ENCODE peak calls at places on chromosomes 3 and 15, in five cellular contexts. One of them, this sample, is unnamed.
A peak's percentile ranks its signal among the peaks of the same experiment; 100 is the strongest.

GRCh38 chr3:99646107-99646435 is 7.7 kb downstream of the COL8A1 start:
- DNase-seq in hypothalamus: no peak
- DNase-seq in HEK293T: no peak
- DNase-seq in fibroblast of pulmonary artery: no peak
- DNase-seq in stimulated activated CD4-positive, alpha-beta T cell treated with anti-CD3 and anti-CD28 coated beads, Interleukin-2, amount 100 ng/mL, for 24 hours: no peak
- DNase-seq in this sample: no peak

GRCh38 chr3:47568901-47569300 is 9.8 kb downstream of the CSPG5 start:
- DNase-seq in hypothalamus: no peak
- DNase-seq in HEK293T: no peak
- DNase-seq in fibroblast of pulmonary artery: no peak
- DNase-seq in stimulated activated CD4-positive, alpha-beta T cell treated with anti-CD3 and anti-CD28 coated beads, Interleukin-2, amount 100 ng/mL, for 24 hours: no peak
- DNase-seq in this sample: no peak

GRCh38 chr3:46660543-46661523 is 32.6 kb downstream of the ALS2CL start:
- DNase-seq in hypothalamus: no peak
- DNase-seq in HEK293T: no peak
- DNase-seq in fibroblast of pulmonary artery: no peak
- DNase-seq in stimulated activated CD4-positive, alpha-beta T cell treated with anti-CD3 and anti-CD28 coated beads, Interleukin-2, amount 100 ng/mL, for 24 hours: no peak
- DNase-seq in this sample: no peak

GRCh38 chr3:108388136-108389132 is 92.1 kb downstream of the HHLA2 start:
- DNase-seq in hypothalamus: no peak
- DNase-seq in HEK293T: no peak
- DNase-seq in fibroblast of pulmonary artery: no peak
- DNase-seq in stimulated activated CD4-positive, alpha-beta T cell treated with anti-CD3 and anti-CD28 coated beads, Interleukin-2, amount 100 ng/mL, for 24 hours: peak; percentile 15
- DNase-seq in this sample: no peak

GRCh38 chr15:81341351-81341750 is 17.4 kb upstream of the STARD5 start:
- DNase-seq in hypothalamus: no peak
- DNase-seq in HEK293T: no peak
- DNase-seq in fibroblast of pulmonary artery: no peak
- DNase-seq in stimulated activated CD4-positive, alpha-beta T cell treated with anti-CD3 and anti-CD28 coated beads, Interleukin-2, amount 100 ng/mL, for 24 hours: no peak
- DNase-seq in this sample: no peak

GRCh38 chr3:3196148-3196861 is 16.8 kb upstream of the CRBN start:
- DNase-seq in hypothalamus: no peak
- DNase-seq in HEK293T: peak; percentile 14
- DNase-seq in fibroblast of pulmonary artery: peak; percentile 17
- DNase-seq in stimulated activated CD4-positive, alpha-beta T cell treated with anti-CD3 and anti-CD28 coated beads, Interleukin-2, amount 100 ng/mL, for 24 hours: no peak
- DNase-seq in this sample: peak; percentile 25

GRCh38 chr3:172154768-172155649 is 115.6 kb downstream of the FNDC3B start:
- DNase-seq in hypothalamus: no peak
- DNase-seq in HEK293T: no peak
- DNase-seq in fibroblast of pulmonary artery: no peak
- DNase-seq in stimulated activated CD4-positive, alpha-beta T cell treated with anti-CD3 and anti-CD28 coated beads, Interleukin-2, amount 100 ng/mL, for 24 hours: no peak
- DNase-seq in this sample: no peak

GRCh38 chr3:69178838-69179739 is 56.7 kb upstream of the LMOD3 start:
- DNase-seq in hypothalamus: no peak
- DNase-seq in HEK293T: no peak
- DNase-seq in fibroblast of pulmonary artery: peak; percentile 50
- DNase-seq in stimulated activated CD4-positive, alpha-beta T cell treated with anti-CD3 and anti-CD28 coated beads, Interleukin-2, amount 100 ng/mL, for 24 hours: no peak
- DNase-seq in this sample: no peak

GRCh38 chr15:51776952-51777574 is 25.7 kb downstream of the TMOD2 start:
- DNase-seq in hypothalamus: peak; percentile 38
- DNase-seq in HEK293T: peak; percentile 62
- DNase-seq in fibroblast of pulmonary artery: peak; percentile 90
- DNase-seq in stimulated activated CD4-positive, alpha-beta T cell treated with anti-CD3 and anti-CD28 coated beads, Interleukin-2, amount 100 ng/mL, for 24 hours: peak; percentile 58
- DNase-seq in this sample: peak; percentile 88

GRCh38 chr15:98650871-98651481 is 2.6 kb downstream of the IGF1R start:
- DNase-seq in hypothalamus: no peak
- DNase-seq in HEK293T: no peak
- DNase-seq in fibroblast of pulmonary artery: peak; percentile 43
- DNase-seq in stimulated activated CD4-positive, alpha-beta T cell treated with anti-CD3 and anti-CD28 coated beads, Interleukin-2, amount 100 ng/mL, for 24 hours: peak; percentile 26
- DNase-seq in this sample: peak; percentile 40

GRCh38 chr3:177731644-177732268 is 534.5 kb upstream of the TBL1XR1 start:
- DNase-seq in hypothalamus: no peak
- DNase-seq in HEK293T: no peak
- DNase-seq in fibroblast of pulmonary artery: peak; percentile 33
- DNase-seq in stimulated activated CD4-positive, alpha-beta T cell treated with anti-CD3 and anti-CD28 coated beads, Interleukin-2, amount 100 ng/mL, for 24 hours: no peak
- DNase-seq in this sample: no peak

GRCh38 chr3:16868513-16868912 is 16.2 kb upstream of the PLCL2 start:
- DNase-seq in hypothalamus: no peak
- DNase-seq in HEK293T: no peak
- DNase-seq in fibroblast of pulmonary artery: no peak
- DNase-seq in stimulated activated CD4-positive, alpha-beta T cell treated with anti-CD3 and anti-CD28 coated beads, Interleukin-2, amount 100 ng/mL, for 24 hours: no peak
- DNase-seq in this sample: no peak

GRCh38 chr3:186432189-186432588 is 70.2 kb upstream of the DGKG start:
- DNase-seq in hypothalamus: no peak
- DNase-seq in HEK293T: no peak
- DNase-seq in fibroblast of pulmonary artery: no peak
- DNase-seq in stimulated activated CD4-positive, alpha-beta T cell treated with anti-CD3 and anti-CD28 coated beads, Interleukin-2, amount 100 ng/mL, for 24 hours: no peak
- DNase-seq in this sample: no peak

GRCh38 chr3:48425281-48425812 is 4.5 kb downstream of the PLXNB1 start:
- DNase-seq in hypothalamus: peak; percentile 48
- DNase-seq in HEK293T: no peak
- DNase-seq in fibroblast of pulmonary artery: no peak
- DNase-seq in stimulated activated CD4-positive, alpha-beta T cell treated with anti-CD3 and anti-CD28 coated beads, Interleukin-2, amount 100 ng/mL, for 24 hours: no peak
- DNase-seq in this sample: no peak

GRCh38 chr3:150410311-150411105 is 2.4 kb downstream of the TSC22D2 start:
- DNase-seq in hypothalamus: peak; percentile 20
- DNase-seq in HEK293T: peak; percentile 16
- DNase-seq in fibroblast of pulmonary artery: peak; percentile 46
- DNase-seq in stimulated activated CD4-positive, alpha-beta T cell treated with anti-CD3 and anti-CD28 coated beads, Interleukin-2, amount 100 ng/mL, for 24 hours: peak; percentile 45
- DNase-seq in this sample: peak; percentile 70